ENCODE peak calls at places on chromosomes 6 and 20, in five cellular contexts. I is left lung, J is heart right ventricle, O is cardiac muscle cell, Y is right atrium auricular region. B is an unnamed sample.

GRCh38 chr6:33147807-33148666 is 44.2 kb downstream of the COL11A2 start:
- DNase-seq in I (no peak), J (no peak), O (peak; percentile 49), Y (no peak), B (no peak)

GRCh38 chr20:29298271-29298590 is 1959.2 kb upstream of the DEFB115 start:
- DNase-seq in I (no peak), J (no peak), O (no peak), Y (no peak), B (no peak)

GRCh38 chr20:37220255-37220654 is 40.9 kb upstream of the MROH8 start:
- DNase-seq in I (no peak), J (no peak), O (no peak), Y (no peak), B (no peak)

GRCh38 chr6:118668761-118669411 is 17.5 kb upstream of the CEP85L start:
- DNase-seq in I (no peak), J (no peak), O (no peak), Y (no peak), B (no peak)

GRCh38 chr6:157029980-157030690 is 253.0 kb downstream of the ARID1B start:
- DNase-seq in I (no peak), J (no peak), O (no peak), Y (no peak), B (no peak)

GRCh38 chr6:20605581-20605980 is 71.3 kb downstream of the CDKAL1 start:
- DNase-seq in I (no peak), J (no peak), O (no peak), Y (no peak), B (no peak)

GRCh38 chr6:47187883-47188587 is 121.7 kb downstream of the TNFRSF21 start:
- DNase-seq in I (no peak), J (no peak), O (no peak), Y (no peak), B (no peak)

GRCh38 chr6:22141271-22141745 is 155.5 kb downstream of the PRL start:
- DNase-seq in I (no peak), J (no peak), O (peak; percentile 39), Y (no peak), B (no peak)

GRCh38 chr6:70734381-70734780 is 66.7 kb downstream of the SMAP1 start:
- DNase-seq in I (peak; percentile 32), J (no peak), O (no peak), Y (no peak), B (no peak)

GRCh38 chr20:45429618-45430017 is 13.7 kb downstream of the PIGT start:
- DNase-seq in I (no peak), J (no peak), O (no peak), Y (no peak), B (no peak)

GRCh38 chr6:21931641-21932335 is 338.2 kb downstream of the SOX4 start:
- DNase-seq in I (no peak), J (no peak), O (no peak), Y (no peak), B (no peak)

GRCh38 chr6:38095054-38095453 is 275.5 kb downstream of the ZFAND3 start:
- DNase-seq in I (no peak), J (no peak), O (no peak), Y (no peak), B (no peak)

GRCh38 chr6:13715444-13715883 is 3.8 kb upstream of the RANBP9 start:
- DNase-seq in I (no peak), J (no peak), O (no peak), Y (no peak), B (no peak)

GRCh38 chr6:132236744-132237143 is 164.5 kb downstream of the MOXD1 start:
- DNase-seq in I (no peak), J (no peak), O (no peak), Y (no peak), B (no peak)

GRCh38 chr6:37607949-37608348 is 89.7 kb downstream of the MDGA1 start:
- DNase-seq in I (no peak), J (no peak), O (peak; percentile 30), Y (no peak), B (no peak)

GRCh38 chr6:24517659-24518538 is 23.1 kb downstream of the ALDH5A1 start:
- DNase-seq in I (no peak), J (no peak), O (no peak), Y (no peak), B (no peak)

GRCh38 chr20:63433756-63434531 is 38.5 kb downstream of the KCNQ2 start:
- DNase-seq in I (no peak), J (no peak), O (no peak), Y (no peak), B (no peak)

GRCh38 chr20:17568972-17569471 is 853 bp upstream of the DSTN start:
- DNase-seq in I (peak; percentile 90), J (peak; percentile 80), O (peak; percentile 92), Y (peak; percentile 95), B (no peak)

GRCh38 chr6:146814148-146814750 is 215.5 kb downstream of the ADGB start:
- DNase-seq in I (no peak), J (no peak), O (no peak), Y (no peak), B (no peak)

GRCh38 chr6:21164768-21165326 is 428.7 kb upstream of the SOX4 start:
- DNase-seq in I (no peak), J (no peak), O (no peak), Y (no peak), B (no peak)

GRCh38 chr20:38073307-38074010 is 39.9 kb downstream of the RPRD1B start:
- DNase-seq in I (no peak), J (peak; percentile 30), O (peak; percentile 69), Y (peak; percentile 71), B (no peak)

GRCh38 chr6:163310096-163310972 is 104.2 kb upstream of the QKI start:
- DNase-seq in I (peak; percentile 67), J (no peak), O (no peak), Y (peak; percentile 42), B (no peak)

GRCh38 chr6:89799756-89800155 is 19.8 kb downstream of the MDN1 start:
- DNase-seq in I (no peak), J (no peak), O (no peak), Y (no peak), B (no peak)

DNA sequence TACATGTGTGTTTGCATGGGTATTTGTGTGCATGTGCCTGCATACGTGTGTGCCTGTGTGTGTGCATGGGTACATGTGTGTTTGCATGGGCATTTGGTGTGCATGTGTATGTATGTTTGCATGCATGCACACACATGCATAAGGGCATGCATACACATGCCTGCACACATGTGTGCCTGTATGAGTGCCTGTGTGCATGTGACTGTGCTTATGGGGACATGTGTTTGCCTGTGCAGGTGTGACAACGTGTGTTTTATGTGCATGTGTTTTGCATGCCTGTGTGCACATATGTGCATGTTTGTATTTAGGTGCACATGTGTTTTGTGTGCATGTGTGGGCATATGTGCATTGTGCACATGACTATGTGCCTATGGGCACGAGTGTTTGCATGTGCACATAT is 165.7 kb downstream of the ERMARD start:
- DNase-seq in I (no peak), J (no peak), O (no peak), Y (no peak), B (no peak)
- TF ChIP-seq CTCF in I (no peak), J (no peak), O (no peak), Y (no peak), B (no peak)

DNA sequence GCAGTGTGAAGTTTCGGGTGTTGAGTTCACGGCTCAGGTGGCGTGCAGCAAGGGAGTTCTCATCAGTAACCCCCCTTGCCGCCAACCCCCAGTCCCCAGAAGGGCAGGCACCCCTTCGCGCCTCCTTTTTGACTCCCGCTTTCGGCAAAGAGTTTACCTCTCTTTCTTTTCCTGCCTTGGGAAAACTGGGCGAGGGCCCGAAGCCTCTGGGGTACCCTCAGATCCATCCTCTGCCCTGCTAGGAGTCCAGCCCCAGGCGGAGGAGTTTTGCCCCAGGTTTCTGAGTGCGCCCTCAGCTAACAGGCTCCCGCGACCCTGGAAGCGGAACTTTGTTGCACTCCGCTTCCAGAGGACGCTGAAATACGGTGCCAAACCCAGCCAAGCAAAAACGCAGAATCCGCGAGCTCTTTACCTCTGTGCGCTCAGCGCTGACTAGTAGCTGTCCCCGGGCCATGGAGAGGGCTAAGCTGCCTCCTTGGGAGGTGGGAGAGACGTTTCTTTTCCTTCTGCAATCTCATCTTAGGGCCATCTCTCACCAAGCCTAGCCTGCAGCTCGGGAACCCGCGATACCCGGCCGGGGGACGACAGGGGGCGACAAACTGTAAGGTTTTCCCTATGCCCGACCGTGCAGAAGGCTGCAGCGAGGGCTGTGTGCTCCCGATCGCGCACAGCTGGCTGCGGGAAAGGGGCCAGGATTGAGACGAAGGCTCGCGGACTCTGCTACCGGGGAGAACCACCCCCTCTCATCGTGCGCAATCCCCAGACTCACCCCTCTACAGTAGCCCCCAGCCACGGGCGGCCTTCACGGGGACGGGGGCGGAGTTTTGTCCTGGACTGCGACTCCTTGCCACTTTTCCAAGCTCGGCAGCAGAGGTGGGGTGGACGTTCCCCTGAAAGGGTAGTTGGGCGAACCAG is 2.7 kb upstream of the PAX1 start:
- DNase-seq in I (peak; percentile 75), J (peak; percentile 35), O (peak; percentile 89), Y (no peak), B (no peak)
- H3K9me3 ChIP-seq in I (no peaks in the 10 kb centered on the region), J (no peaks in the 10 kb centered on the region), O (no peaks in the 10 kb centered on the region), Y (no peaks in the 10 kb centered on the region), B (no peaks in the 10 kb centered on the region)

GRCh38 chr6:167766986-167767714 is 59.6 kb upstream of the AFDN start:
- DNase-seq in I (peak; percentile 63), J (no peak), O (peak; percentile 23), Y (no peak), B (no peak)
- TF ChIP-seq CTCF in I (no peak), J (peak; percentile 39), O (no peak), Y (peak; percentile 38), B (no peak)

GRCh38 chr20:49281913-49282467 is 4.1 kb upstream of the ZNFX1 start:
- DNase-seq in I (no peak), J (no peak), O (no peak), Y (no peak), B (no peak)
- H3K9me3 ChIP-seq in I (peaks cover 44% of the 10 kb centered on the region), J (peaks cover 76% of the 10 kb centered on the region), O (no peaks in the 10 kb centered on the region), Y (peaks cover 5% of the 10 kb centered on the region), B (peaks cover 72% of the 10 kb centered on the region)

GRCh38 chr20:19251958-19252669 is 39.7 kb downstream of the SLC24A3 start:
- DNase-seq in I (no peak), J (no peak), O (no peak), Y (no peak), B (no peak)
- TF ChIP-seq CTCF in I (no peak), J (no peak), O (no peak), Y (no peak), B (no peak)

GRCh38 chr20:59645761-59646171 is 41.4 kb downstream of the PHACTR3 start:
- DNase-seq in I (no peak), J (no peak), O (no peak), Y (peak; percentile 50), B (no peak)
- H3K9me3 ChIP-seq in I (peaks cover 6% of the 10 kb centered on the region), J (no peaks in the 10 kb centered on the region), O (no peaks in the 10 kb centered on the region), Y (no peaks in the 10 kb centered on the region), B (no peaks in the 10 kb centered on the region)

DNA sequence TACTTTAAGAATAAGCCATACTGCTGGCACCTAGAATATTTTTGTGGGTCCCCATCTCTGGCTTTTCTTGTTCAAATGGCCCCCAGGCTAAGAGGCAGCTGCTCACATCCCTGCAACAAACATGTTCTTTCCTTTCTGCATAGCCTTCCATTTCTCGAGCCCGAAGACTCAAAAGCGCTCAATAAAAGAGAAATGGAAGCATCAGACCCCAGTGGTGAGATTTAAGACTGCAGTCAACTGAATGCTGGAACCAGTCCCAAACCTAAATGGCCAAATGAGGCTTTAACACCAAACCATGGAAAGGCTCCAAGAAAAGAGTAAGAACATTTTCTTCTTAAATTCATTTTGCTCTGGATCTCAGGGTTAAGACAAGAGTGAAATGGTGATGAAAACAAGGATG is 122.1 kb upstream of the TRAF3IP2 start:
- DNase-seq in I (no peak), J (no peak), O (no peak), Y (no peak), B (no peak)
- TF ChIP-seq CTCF in I (peak; percentile 16), J (peak; percentile 39), O (peak; percentile 44), Y (peak; percentile 58), B (peak; percentile 11)